ENCODE peak calls at places on chromosomes 11 and 22, in nine cellular contexts. J, L, I, W, Q, M, V, N and C are unnamed samples.

GRCh38 chr22:21455334-21456089 is 11.7 kb upstream of the TMEM191C start:
- DNase-seq in M (no peak), Q (peak; percentile 63), L (peak; percentile 7), V (no peak), W (no peak), J (no peak), I (no peak), N (no peak), C (no peak)

GRCh38 chr11:85643255-85643654 is 4.5 kb upstream of the TMEM126A start:
- DNase-seq in Q (no peak), N (peak; percentile 66), J (peak; percentile 44), V (no peak), W (peak; percentile 16), M (no peak), I (no peak), L (no peak), C (no peak)

GRCh38 chr11:93221539-93221938 is 23.7 kb upstream of the SLC36A4 start:
- DNase-seq in V (no peak), L (no peak), N (no peak), J (no peak), I (no peak), Q (no peak), M (no peak), W (peak; percentile 28), C (no peak)

GRCh38 chr11:84103096-84103495 is 816.9 kb upstream of the CCDC90B start:
- DNase-seq in J (no peak), W (no peak), V (no peak), M (no peak), N (no peak), I (no peak), Q (no peak), L (no peak), C (no peak)

GRCh38 chr11:68255526-68255925 is 16.2 kb downstream of the C11orf24 start:
- DNase-seq in W (no peak), J (no peak), M (no peak), N (no peak), I (no peak), L (no peak), Q (no peak), V (no peak), C (no peak)

GRCh38 chr11:121829159-121829643 is 286.8 kb downstream of the BLID start:
- DNase-seq in J (peak; percentile 22), M (peak; percentile 87), V (no peak), L (no peak), W (no peak), I (peak; percentile 100), N (peak; percentile 29), Q (no peak), C (no peak)

GRCh38 chr22:27727673-27728451 is 73.7 kb downstream of the MN1 start:
- DNase-seq in N (no peak), W (no peak), M (no peak), Q (no peak), J (no peak), I (no peak), V (no peak), L (no peak), C (no peak)

GRCh38 chr11:47616726-47617416 is 22.7 kb upstream of the C1QTNF4 start:
- DNase-seq in L (peak; percentile 63), I (peak; percentile 85), N (peak; percentile 66), J (peak; percentile 71), Q (no peak), M (peak; percentile 68), V (no peak), W (peak; percentile 25), C (peak; percentile 76)

GRCh38 chr11:109033627-109034340 is 368.9 kb downstream of the DDX10 start:
- DNase-seq in I (peak; percentile 89), W (no peak), V (no peak), Q (no peak), L (no peak), J (no peak), M (peak; percentile 95), N (no peak), C (no peak)

GRCh38 chr11:117456027-117456720 is 128.5 kb downstream of the CEP164 start:
- DNase-seq in Q (no peak), L (no peak), W (no peak), I (no peak), M (no peak), V (no peak), N (no peak), J (no peak), C (no peak)

GRCh38 chr22:32281092-32281491 is 25.9 kb upstream of the SLC5A4 start:
- DNase-seq in W (no peak), M (no peak), Q (no peak), N (no peak), L (no peak), I (no peak), V (no peak), J (no peak), C (no peak)

GRCh38 chr22:23313791-23314567 is 133.7 kb downstream of the BCR start:
- DNase-seq in J (no peak), V (no peak), I (no peak), M (no peak), N (no peak), W (no peak), Q (no peak), L (no peak), C (no peak)

GRCh38 chr11:2346014-2346413 is 31.1 kb upstream of the CD81 start:
- DNase-seq in I (no peak), L (no peak), M (no peak), N (no peak), V (no peak), J (no peak), Q (no peak), W (no peak), C (no peak)

GRCh38 chr11:95147364-95147905 is 57.8 kb downstream of the ENDOD1 start:
- DNase-seq in N (no peak), M (peak; percentile 89), Q (no peak), J (peak; percentile 49), I (peak; percentile 93), L (peak; percentile 75), W (no peak), V (no peak), C (no peak)

GRCh38 chr11:112785717-112786116 is 175.5 kb upstream of the NCAM1 start:
- DNase-seq in V (no peak), M (no peak), I (peak; percentile 11), L (peak; percentile 74), W (no peak), N (no peak), J (peak; percentile 34), Q (no peak), C (no peak)

GRCh38 chr11:8039530-8040260 is 41.3 kb upstream of the TUB start:
- DNase-seq in Q (peak; percentile 47), J (no peak), W (no peak), N (no peak), I (no peak), L (no peak), V (no peak), M (no peak), C (no peak)
- H3K27me3 ChIP-seq in Q (no peaks in the 10 kb centered on the region), J (no peaks in the 10 kb centered on the region), W (no peaks in the 10 kb centered on the region), N (no peaks in the 10 kb centered on the region), I (peaks cover 6% of the 10 kb centered on the region), L (no peaks in the 10 kb centered on the region), V (no peaks in the 10 kb centered on the region), M (peaks cover 13% of the 10 kb centered on the region), C (no peaks in the 10 kb centered on the region)

DNA sequence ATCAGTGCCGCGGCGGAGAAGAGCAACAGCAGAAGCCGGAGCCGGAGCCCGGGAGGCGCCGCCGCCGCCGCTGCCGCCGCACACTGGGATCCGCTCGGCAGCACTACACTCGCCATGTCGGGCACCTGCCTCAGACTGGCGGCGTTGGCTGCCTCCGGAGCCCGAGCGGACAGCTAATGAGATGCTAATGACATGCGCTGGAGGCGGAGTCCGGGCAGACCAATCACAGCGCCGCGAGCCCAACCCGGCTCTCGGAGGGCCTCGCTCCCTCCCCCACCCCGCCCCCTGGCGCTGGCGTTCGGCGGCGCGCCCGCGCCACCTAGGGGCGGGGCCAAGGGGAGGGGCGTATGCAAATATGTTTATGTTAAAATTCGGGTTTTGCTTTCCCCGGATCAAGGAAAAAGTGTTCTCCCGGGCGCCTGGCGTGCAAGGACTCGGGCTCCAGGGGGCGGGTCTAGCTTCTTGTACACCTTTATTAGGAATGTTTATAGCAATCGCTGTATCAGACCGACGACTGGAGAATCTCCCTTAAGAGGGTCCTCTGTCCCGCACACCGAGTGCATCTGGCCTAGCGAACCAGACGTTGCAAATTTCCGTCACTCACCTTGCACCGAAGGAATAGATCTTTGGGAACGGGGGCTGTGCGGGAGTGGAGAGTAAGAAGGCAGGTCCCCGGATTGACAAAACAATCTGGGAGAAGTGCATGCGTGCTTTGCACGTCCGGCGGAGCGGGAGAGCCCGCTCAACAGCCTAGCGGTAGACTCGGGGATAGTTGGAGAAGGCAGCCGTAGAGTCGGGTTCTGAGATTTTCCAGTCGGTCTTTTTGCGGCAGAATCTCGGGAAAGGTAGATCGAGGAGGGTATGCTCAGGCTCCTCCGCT is at the start of gene CADM1:
- DNase-seq in V (peak; percentile 38), M (peak; percentile 84), W (peak; percentile 93), L (peak; percentile 95), Q (peak; percentile 92), J (peak; percentile 98), I (peak; percentile 95), N (peak; percentile 97), C (peak; percentile 98)
- TF ChIP-seq POLR2A in V (no peak), M (no peak), W (peak; percentile 64), L (peak; percentile 92), Q (no peak), J (peak; percentile 89), I (peak; percentile 97), N (peak; percentile 97), C (peak; percentile 99)

DNA sequence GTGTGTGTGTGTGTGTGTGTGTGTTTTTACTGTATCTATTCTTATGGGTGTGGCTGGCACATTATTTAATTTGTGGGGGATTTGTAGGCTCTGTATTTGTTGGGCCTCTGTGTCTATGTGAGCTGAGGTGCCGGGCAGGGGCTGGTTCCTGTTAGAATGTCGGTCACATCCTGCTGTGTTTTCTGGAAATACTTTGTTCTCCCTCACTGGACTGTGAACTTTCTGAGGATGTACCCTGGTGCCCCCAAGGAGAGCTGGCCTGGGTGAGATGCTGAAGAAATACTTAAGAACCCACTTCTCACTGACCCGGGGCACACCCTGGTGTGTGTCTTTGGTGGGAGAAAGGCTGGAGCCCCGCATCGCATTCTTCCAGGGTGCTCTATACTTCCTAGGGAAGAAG is 28.6 kb downstream of the KIAA1671 start:
- DNase-seq in W (no peak), Q (no peak), M (no peak), J (no peak), N (no peak), I (no peak), V (no peak), L (no peak), C (peak; percentile 66)
- H3K27ac ChIP-seq in W (no peak overlapping the region), Q (no peak overlapping the region), M (peak overlapping the region; percentile 23), J (no peak overlapping the region), N (peak overlapping the region; percentile 21), I (no peak overlapping the region), V (peak overlapping the region; percentile 67), L (peak overlapping the region; percentile 0), C (peak overlapping the region; percentile 82)

DNA sequence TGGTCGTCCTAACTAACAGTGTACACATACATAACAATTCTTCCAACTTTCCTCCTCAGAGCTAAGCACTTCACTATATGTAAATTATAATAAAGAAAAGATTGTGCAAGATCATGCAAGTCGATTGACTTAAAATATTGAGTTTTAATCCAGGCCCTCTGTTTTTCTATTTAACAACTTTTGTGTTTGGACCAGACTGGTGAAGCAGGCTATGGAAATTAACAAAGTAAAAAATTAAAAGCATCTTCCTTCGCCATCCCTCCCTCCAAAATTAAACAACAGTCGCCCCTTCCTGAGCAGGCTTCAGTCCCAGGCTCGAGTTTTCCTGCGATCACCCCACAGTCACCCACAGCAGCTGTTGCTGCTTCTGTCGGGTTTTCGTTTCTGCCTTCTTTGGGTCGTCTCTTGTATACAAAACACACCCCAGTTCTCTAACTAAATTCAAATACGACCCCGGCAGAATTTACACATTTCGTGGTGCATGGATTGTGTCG is 4.7 kb downstream of the ALX4 start:
- DNase-seq in W (no peak), N (no peak), M (peak; percentile 24), V (no peak), I (no peak), J (no peak), Q (no peak), L (no peak), C (no peak)
- H3K27me3 ChIP-seq in W (peaks cover 98% of the 10 kb centered on the region), N (peaks cover 15% of the 10 kb centered on the region), M (peaks cover 84% of the 10 kb centered on the region), V (peaks cover 50% of the 10 kb centered on the region), I (peaks cover 98% of the 10 kb centered on the region), J (peaks cover 52% of the 10 kb centered on the region), Q (peaks cover 100% of the 10 kb centered on the region), L (no peaks in the 10 kb centered on the region), C (peaks cover 45% of the 10 kb centered on the region)